ENCODE peak calls at places on chromosome 18, in nine cellular contexts. H, P, Z, Q, U, W, C, S and G are unnamed samples.

GRCh38 chr18:60500960-60501359 is 128.4 kb upstream of the MC4R start:
- DNase-seq in H (no peak), P (no peak), Z (no peak), Q (no peak), U (no peak), W (no peak), C (no peak), S (no peak), G (no peak)

GRCh38 chr18:49285627-49286026 is 174.8 kb downstream of the DYM start:
- DNase-seq in H (no peak), P (no peak), Z (no peak), Q (no peak), U (no peak), W (no peak), C (no peak), S (no peak), G (no peak)

GRCh38 chr18:47929681-47930085 is 776 bp downstream of the SMAD2 start:
- DNase-seq in H (no peak), P (no peak), Z (no peak), Q (no peak), U (no peak), W (no peak), C (no peak), S (peak; percentile 60), G (peak; percentile 65)

GRCh38 chr18:21134895-21135294 is 23.3 kb upstream of the ROCK1 start:
- DNase-seq in H (peak; percentile 53), P (no peak), Z (no peak), Q (no peak), U (no peak), W (no peak), C (no peak), S (peak; percentile 49), G (peak; percentile 51)

GRCh38 chr18:3281456-3282400 is 19.8 kb downstream of the MYL12B start:
- DNase-seq in H (peak; percentile 47), P (peak; percentile 64), Z (peak; percentile 60), Q (peak; percentile 79), U (peak; percentile 89), W (no peak), C (peak; percentile 43), S (peak; percentile 87), G (peak; percentile 91)

GRCh38 chr18:76421291-76422078 is 73.6 kb downstream of the ZNF516 start:
- DNase-seq in H (no peak), P (no peak), Z (no peak), Q (no peak), U (no peak), W (no peak), C (no peak), S (no peak), G (no peak)

GRCh38 chr18:9025104-9025838 is 77.2 kb upstream of the NDUFV2 start:
- DNase-seq in H (no peak), P (no peak), Z (peak; percentile 20), Q (no peak), U (peak; percentile 45), W (no peak), C (no peak), S (peak; percentile 80), G (peak; percentile 45)

GRCh38 chr18:44594779-44595467 is 85.8 kb upstream of the SETBP1 start:
- DNase-seq in H (no peak), P (no peak), Z (no peak), Q (peak; percentile 79), U (peak; percentile 79), W (no peak), C (no peak), S (peak; percentile 83), G (peak; percentile 76)

GRCh38 chr18:51078026-51078425 is 48.0 kb downstream of the SMAD4 start:
- DNase-seq in H (no peak), P (no peak), Z (no peak), Q (no peak), U (no peak), W (no peak), C (no peak), S (no peak), G (no peak)
- H3K4me3 ChIP-seq in H (no peak overlapping the region), P (no peak overlapping the region), Z (no peak overlapping the region), Q (no peak overlapping the region), U (no peak overlapping the region), W (no peak overlapping the region), C (no peak overlapping the region), S (no peak overlapping the region), G (no peak overlapping the region)

GRCh38 chr18:57831597-57832377 is 28.7 kb upstream of the ATP8B1 start:
- DNase-seq in H (peak; percentile 14), P (no peak), Z (no peak), Q (no peak), U (no peak), W (no peak), C (no peak), S (no peak), G (no peak)

GRCh38 chr18:57835904-57836303 is 32.8 kb upstream of the ATP8B1 start:
- DNase-seq in H (no peak), P (no peak), Z (no peak), Q (no peak), U (no peak), W (no peak), C (no peak), S (no peak), G (no peak)

GRCh38 chr18:57832730-57833129 is 29.6 kb upstream of the ATP8B1 start:
- DNase-seq in H (no peak), P (no peak), Z (no peak), Q (no peak), U (no peak), W (no peak), C (no peak), S (no peak), G (no peak)

GRCh38 chr18:57834616-57835015 is 31.5 kb upstream of the ATP8B1 start:
- DNase-seq in H (no peak), P (no peak), Z (no peak), Q (no peak), U (no peak), W (no peak), C (no peak), S (peak; percentile 68), G (no peak)

DNA sequence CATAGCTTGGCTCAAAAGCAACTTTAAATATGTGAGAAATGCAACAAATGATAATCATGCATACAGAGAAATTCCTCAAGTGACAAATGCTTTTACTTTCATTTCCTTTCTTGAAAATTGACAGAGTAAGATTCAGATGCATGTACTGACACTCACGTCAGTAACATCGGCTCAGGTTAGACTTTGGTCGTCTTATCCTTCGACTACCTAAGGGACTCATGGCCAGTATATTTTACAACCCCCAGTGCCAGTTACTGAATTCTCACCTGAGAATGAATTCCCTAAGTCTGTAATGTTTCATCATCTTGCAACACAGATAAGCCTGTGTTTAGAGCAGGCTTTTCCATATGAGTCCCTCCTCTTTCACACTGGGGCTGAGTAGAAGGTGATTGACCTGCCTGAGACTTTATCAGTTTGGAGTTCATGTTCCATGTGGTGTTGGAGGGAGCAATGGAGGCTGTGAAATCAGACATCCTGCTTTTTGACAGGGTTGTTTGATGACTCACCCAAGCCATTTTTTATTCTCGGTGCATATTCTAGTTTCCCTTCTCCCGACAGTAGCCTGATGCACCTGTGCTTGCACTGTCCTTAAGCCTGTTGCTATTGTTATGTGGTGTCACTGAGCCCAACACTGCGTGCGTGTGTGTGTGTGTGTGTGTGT is 30.5 kb upstream of the ATP8B1 start:
- DNase-seq in H (no peak), P (peak; percentile 18), Z (no peak), Q (peak; percentile 64), U (no peak), W (no peak), C (no peak), S (peak; percentile 20), G (peak; percentile 47)
- H3K4me3 ChIP-seq in H (no peak overlapping the region), P (no peak overlapping the region), Z (no peak overlapping the region), Q (no peak overlapping the region), U (no peak overlapping the region), W (no peak overlapping the region), C (no peak overlapping the region), S (no peak overlapping the region), G (no peak overlapping the region)

DNA sequence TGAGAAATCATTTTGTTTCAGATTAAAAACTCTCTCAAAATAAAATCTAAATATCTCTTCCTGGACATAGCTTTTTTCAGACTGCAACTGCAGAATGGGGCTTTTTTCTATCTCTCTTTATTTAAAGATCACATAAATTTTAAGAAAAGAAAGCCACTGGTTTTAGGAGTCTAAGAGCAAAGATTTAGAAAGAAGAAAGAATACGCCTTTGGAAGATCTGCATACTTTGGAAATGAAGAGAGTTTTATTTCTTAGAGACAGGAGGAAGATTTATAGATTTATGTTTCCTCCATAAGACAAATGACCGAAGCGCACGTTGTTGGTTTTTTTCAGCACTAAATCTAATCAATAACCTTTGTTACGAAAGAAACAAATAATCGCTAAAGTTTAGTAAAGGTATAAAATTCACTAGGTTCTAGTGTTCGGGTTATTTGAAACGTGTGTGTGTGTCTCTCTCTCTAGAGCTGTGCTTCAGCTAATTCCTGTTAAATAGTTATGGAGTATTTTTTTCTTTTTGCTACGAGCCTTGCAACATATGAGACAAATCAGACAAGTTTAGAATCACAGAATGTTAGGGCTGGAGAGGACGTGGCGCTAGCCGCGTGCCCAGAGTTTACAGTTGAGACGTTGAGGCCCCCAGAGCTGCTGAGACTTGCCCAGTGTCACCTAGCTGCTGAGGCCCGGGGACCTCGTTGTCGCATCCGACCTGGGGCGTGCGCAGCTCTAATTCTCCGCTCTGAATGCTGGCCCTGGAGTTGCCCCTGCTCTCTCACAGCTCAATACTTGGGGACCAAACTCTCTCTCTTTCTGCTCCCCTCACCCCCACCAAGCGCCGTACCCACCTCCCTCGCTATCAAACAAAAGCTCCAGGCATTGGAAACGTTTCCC is 69.8 kb downstream of the CTAGE1 start:
- DNase-seq in H (no peak), P (no peak), Z (no peak), Q (peak; percentile 40), U (peak; percentile 29), W (no peak), C (no peak), S (no peak), G (peak; percentile 49)
- H3K4me3 ChIP-seq in H (no peak overlapping the region), P (no peak overlapping the region), Z (peak overlapping the region; percentile 28), Q (peak overlapping the region; percentile 30), U (peak overlapping the region; percentile 39), W (peak overlapping the region; percentile 59), C (peak overlapping the region; percentile 46), S (peak overlapping the region; percentile 31), G (peak overlapping the region; percentile 47)

DNA sequence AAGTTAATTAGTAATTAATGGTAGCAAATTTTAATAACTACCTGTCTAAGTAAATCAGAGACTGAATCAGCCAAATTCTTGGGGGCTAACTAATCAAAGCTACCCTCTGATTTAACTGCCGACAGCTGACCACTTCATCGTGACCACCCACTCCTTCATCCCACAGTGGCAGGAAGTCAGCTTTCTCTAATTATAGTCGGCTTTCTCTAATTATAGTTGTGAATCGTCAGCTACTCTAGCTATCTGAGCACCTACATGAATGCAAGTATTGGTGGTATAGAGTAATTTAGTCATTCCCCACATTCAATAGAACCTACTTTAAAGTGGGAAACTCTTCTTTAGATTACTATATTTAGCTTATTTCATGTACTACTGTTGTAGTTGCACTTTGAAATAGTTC is 185.5 kb downstream of the PTGR3 start:
- DNase-seq in H (no peak), P (no peak), Z (no peak), Q (no peak), U (no peak), W (no peak), C (no peak), S (no peak), G (no peak)
- H3K4me3 ChIP-seq in H (no peak overlapping the region), P (no peak overlapping the region), Z (no peak overlapping the region), Q (no peak overlapping the region), U (no peak overlapping the region), W (no peak overlapping the region), C (no peak overlapping the region), S (no peak overlapping the region), G (no peak overlapping the region)

DNA sequence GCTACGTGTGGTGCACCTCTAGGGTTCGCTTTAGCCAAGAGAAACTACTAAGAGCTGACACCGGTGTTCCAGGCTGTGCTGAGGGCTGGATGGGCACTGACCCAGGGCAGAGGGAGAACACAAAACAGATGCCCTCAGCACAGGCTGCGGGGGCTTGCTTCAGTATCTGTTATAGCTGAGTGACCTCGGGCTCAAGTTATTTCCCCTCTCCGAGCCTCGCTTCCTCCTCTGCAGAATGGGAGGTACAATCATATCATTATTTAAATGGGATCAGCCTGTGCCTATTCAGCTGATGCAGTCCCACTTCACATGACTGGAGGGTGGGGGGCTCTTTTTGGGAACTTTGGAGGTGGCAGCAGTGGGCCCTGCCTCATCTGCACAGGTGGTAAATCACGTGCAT is 156.1 kb upstream of the APCDD1 start:
- DNase-seq in H (no peak), P (no peak), Z (no peak), Q (no peak), U (no peak), W (no peak), C (no peak), S (no peak), G (no peak)
- H3K4me3 ChIP-seq in H (no peak overlapping the region), P (no peak overlapping the region), Z (no peak overlapping the region), Q (no peak overlapping the region), U (no peak overlapping the region), W (no peak overlapping the region), C (no peak overlapping the region), S (no peak overlapping the region), G (no peak overlapping the region)